ENCODE peak calls at places on chromosomes 11 and 22, in four cellular contexts. One of them, this sample, is unnamed.

GRCh38 chr11:47242596-47243192 is 5.9 kb downstream of the ACP2 start:
- DNase-seq in AML-193: no peak
- DNase-seq in HEK293T: no peak
- DNase-seq in cardiac muscle cell: no peak
- DNase-seq in this sample: no peak

GRCh38 chr11:8720868-8721739 is 38.5 kb downstream of the RPL27A start:
- DNase-seq in AML-193: no peak
- DNase-seq in cardiac muscle cell: no peak
- DNase-seq in HEK293T: no peak
- DNase-seq in this sample: no peak

GRCh38 chr11:122691751-122692150 is 36.2 kb downstream of the UBASH3B start:
- DNase-seq in cardiac muscle cell: no peak
- DNase-seq in HEK293T: no peak
- DNase-seq in AML-193: no peak
- DNase-seq in this sample: no peak

GRCh38 chr11:63839508-63840355 is 822 bp downstream of the MARK2 start:
- DNase-seq in AML-193: peak; percentile 43
- DNase-seq in cardiac muscle cell: peak; percentile 46
- DNase-seq in HEK293T: no peak
- DNase-seq in this sample: peak; percentile 42

GRCh38 chr22:19821523-19822300 is 33.0 kb downstream of the GNB1L start:
- DNase-seq in cardiac muscle cell: no peak
- DNase-seq in HEK293T: no peak
- DNase-seq in AML-193: no peak
- DNase-seq in this sample: peak; percentile 1

GRCh38 chr22:23478175-23478574 is 101.9 kb downstream of the IGLL1 start:
- DNase-seq in AML-193: no peak
- DNase-seq in cardiac muscle cell: no peak
- DNase-seq in HEK293T: no peak
- DNase-seq in this sample: no peak

GRCh38 chr11:17343907-17344306 is 7.7 kb upstream of the NCR3LG1 start:
- DNase-seq in AML-193: no peak
- DNase-seq in HEK293T: no peak
- DNase-seq in cardiac muscle cell: no peak
- DNase-seq in this sample: no peak

GRCh38 chr11:118437736-118438125 is 1.4 kb downstream of the KMT2A start:
- DNase-seq in AML-193: no peak
- DNase-seq in HEK293T: peak; percentile 38
- DNase-seq in cardiac muscle cell: peak; percentile 38
- DNase-seq in this sample: peak; percentile 47

GRCh38 chr11:28757725-28758515 is 649.7 kb downstream of the METTL15 start:
- DNase-seq in cardiac muscle cell: no peak
- DNase-seq in HEK293T: no peak
- DNase-seq in AML-193: no peak
- DNase-seq in this sample: no peak

GRCh38 chr11:64127267-64128072 is 38.4 kb downstream of the MACROD1 start:
- DNase-seq in HEK293T: no peak
- DNase-seq in cardiac muscle cell: no peak
- DNase-seq in AML-193: no peak
- DNase-seq in this sample: no peak